ENCODE peak calls at places on chromosomes 1 and 21, in six cellular contexts. P is fibroblast of lung; Y is stimulated activated CD8-positive, alpha-beta memory T cell treated with anti-CD3 and anti-CD28 coated beads, Interleukin-4, amount 100 ng/mL, for 4 hours; R is cardiac muscle cell; T is stimulated activated CD4-positive, alpha-beta T cell treated with anti-CD3 and anti-CD28 coated beads, Interleukin-4, amount 100 ng/mL, for 4 hours; S is iPS-NIHi11. H is an unnamed sample.

GRCh38 chr1:220927442-220927841 is 48.2 kb downstream of the HLX start:
- DNase-seq in P (no peak), Y (no peak), R (no peak), T (no peak), S (peak), H (no peak)

GRCh38 chr1:46533179-46533864 is 18.1 kb downstream of the KNCN start:
- DNase-seq in P (peak), Y (peak), R (peak), T (peak), S (peak), H (no peak)

GRCh38 chr1:108200627-108201106 is 524 bp upstream of the SLC25A24 start:
- DNase-seq in P (peak), Y (peak), R (peak), T (peak), S (peak), H (peak)

GRCh38 chr1:223788746-223789415 is 56.9 kb downstream of the TP53BP2 start:
- DNase-seq in P (no peak), Y (no peak), R (peak), T (no peak), S (no peak), H (no peak)

GRCh38 chr1:109269981-109270622 is 12.8 kb downstream of the PSRC1 start:
- DNase-seq in P (no peak), Y (no peak), R (no peak), T (no peak), S (no peak), H (no peak)

GRCh38 chr1:83959824-83960441 is 39.0 kb downstream of the TTLL7 start:
- DNase-seq in P (peak), Y (no peak), R (no peak), T (no peak), S (no peak), H (no peak)

GRCh38 chr1:117527566-117528102 is 78.2 kb upstream of the TENT5C start:
- DNase-seq in P (peak), Y (no peak), R (no peak), T (no peak), S (no peak), H (no peak)

GRCh38 chr1:21311016-21311415 is 20.8 kb upstream of the ECE1 start:
- DNase-seq in P (no peak), Y (no peak), R (no peak), T (no peak), S (no peak), H (no peak)

GRCh38 chr1:72547412-72547811 is 265.1 kb upstream of the NEGR1 start:
- DNase-seq in P (peak), Y (no peak), R (no peak), T (no peak), S (no peak), H (no peak)

GRCh38 chr1:32372149-32372756 is 9.9 kb downstream of the TSSK3 start:
- DNase-seq in P (no peak), Y (peak), R (no peak), T (peak), S (no peak), H (no peak)

GRCh38 chr1:54777011-54777410 is 12.7 kb upstream of the PARS2 start:
- DNase-seq in P (no peak), Y (no peak), R (no peak), T (no peak), S (no peak), H (no peak)

GRCh38 chr21:25862596-25862995 is 127.8 kb downstream of the GABPA start:
- DNase-seq in P (peak), Y (no peak), R (no peak), T (no peak), S (peak), H (no peak)

GRCh38 chr1:75438355-75438754 is 172.6 kb downstream of the SLC44A5 start:
- DNase-seq in P (no peak), Y (no peak), R (no peak), T (no peak), S (no peak), H (no peak)

GRCh38 chr1:206578115-206578935 is 33.9 kb downstream of the EIF2D start:
- DNase-seq in P (no peak), Y (no peak), R (no peak), T (peak), S (no peak), H (no peak)

GRCh38 chr1:43711049-43711448 is 3.7 kb downstream of the ST3GAL3 start:
- DNase-seq in P (peak), Y (no peak), R (no peak), T (no peak), S (no peak), H (no peak)

GRCh38 chr1:247747616-247748015 is 325 bp downstream of the OR14A2 start:
- DNase-seq in P (no peak), Y (no peak), R (no peak), T (no peak), S (no peak), H (no peak)

H was measured in brain pericyte.